ENCODE peak calls at places on chromosomes 13 and 19, in six cellular contexts. M, Q, F, I, U and W are unnamed samples.

GRCh38 chr13:28531195-28531955 is 36.4 kb upstream of the FLT1 start:
- DNase-seq in F (no peak), I (no peak), Q (peak), M (no peak), U (no peak), W (no peak)

GRCh38 chr13:50589651-50590054 is 253.8 kb downstream of the DLEU7 start:
- DNase-seq in I (no peak), M (no peak), Q (no peak), U (no peak), F (peak), W (no peak)

GRCh38 chr13:111006508-111007031 is 91.7 kb upstream of the ANKRD10 start:
- DNase-seq in I (peak), F (no peak), U (no peak), M (no peak), Q (peak), W (no peak)

GRCh38 chr13:38943231-38943630 is 47.4 kb downstream of the STOML3 start:
- DNase-seq in Q (no peak), F (no peak), I (no peak), U (no peak), M (no peak), W (no peak)

GRCh38 chr13:76790519-76791289 is 95.5 kb downstream of the KCTD12 start:
- DNase-seq in U (no peak), F (no peak), I (no peak), Q (no peak), M (no peak), W (no peak)

GRCh38 chr13:93981578-93981977 is 497.9 kb downstream of the DCT start:
- DNase-seq in M (no peak), I (no peak), Q (no peak), U (no peak), F (no peak), W (no peak)

GRCh38 chr13:41842029-41842428 is 118.9 kb downstream of the VWA8 start:
- DNase-seq in Q (no peak), F (no peak), I (no peak), U (no peak), M (no peak), W (no peak)

GRCh38 chr19:42461700-42462324 is 19.1 kb upstream of the CXCL17 start:
- DNase-seq in U (no peak), M (no peak), I (no peak), F (no peak), Q (no peak), W (peak)

GRCh38 chr19:50647879-50648615 is 1.2 kb upstream of the C19orf81 start:
- DNase-seq in U (no peak), I (no peak), Q (no peak), M (no peak), F (no peak), W (no peak)

GRCh38 chr19:5691205-5691929 is 1.3 kb downstream of the RPL36 start:
- DNase-seq in M (peak), I (peak), Q (peak), U (peak), F (no peak), W (no peak)

GRCh38 chr19:56748443-56748842 is 76.9 kb upstream of the ZNF835 start:
- DNase-seq in F (no peak), Q (no peak), I (no peak), U (no peak), M (no peak), W (no peak)

GRCh38 chr19:43570174-43570791 is 5.0 kb downstream of the XRCC1 start:
- DNase-seq in U (no peak), Q (no peak), F (no peak), I (no peak), M (no peak), W (no peak)

GRCh38 chr13:46679369-46680180 is 117.4 kb downstream of the ESD start:
- DNase-seq in U (peak), Q (no peak), M (no peak), I (no peak), F (no peak), W (no peak)

GRCh38 chr19:39946532-39946931 is 12.1 kb upstream of the FCGBP start:
- DNase-seq in M (no peak), F (no peak), U (no peak), Q (no peak), I (no peak), W (no peak)

GRCh38 chr13:27203854-27204253 is 32.2 kb upstream of the USP12 start:
- DNase-seq in U (peak), M (no peak), F (no peak), I (no peak), Q (no peak), W (no peak)

GRCh38 chr19:1453525-1454371 is 3.8 kb downstream of the APC2 start:
- DNase-seq in Q (no peak), U (no peak), F (no peak), M (no peak), I (no peak), W (peak)

GRCh38 chr19:1449467-1450442 is at the start of gene APC2:
- DNase-seq in Q (no peak), F (no peak), M (no peak), I (no peak), U (peak), W (peak)

GRCh38 chr19:1451916-1452801 is 2.2 kb downstream of the APC2 start:
- DNase-seq in F (no peak), M (no peak), I (no peak), U (no peak), Q (no peak), W (no peak)

GRCh38 chr19:1452802-1453524 is 3.0 kb downstream of the APC2 start:
- DNase-seq in I (no peak), Q (no peak), F (no peak), U (no peak), M (no peak), W (no peak)

DNA sequence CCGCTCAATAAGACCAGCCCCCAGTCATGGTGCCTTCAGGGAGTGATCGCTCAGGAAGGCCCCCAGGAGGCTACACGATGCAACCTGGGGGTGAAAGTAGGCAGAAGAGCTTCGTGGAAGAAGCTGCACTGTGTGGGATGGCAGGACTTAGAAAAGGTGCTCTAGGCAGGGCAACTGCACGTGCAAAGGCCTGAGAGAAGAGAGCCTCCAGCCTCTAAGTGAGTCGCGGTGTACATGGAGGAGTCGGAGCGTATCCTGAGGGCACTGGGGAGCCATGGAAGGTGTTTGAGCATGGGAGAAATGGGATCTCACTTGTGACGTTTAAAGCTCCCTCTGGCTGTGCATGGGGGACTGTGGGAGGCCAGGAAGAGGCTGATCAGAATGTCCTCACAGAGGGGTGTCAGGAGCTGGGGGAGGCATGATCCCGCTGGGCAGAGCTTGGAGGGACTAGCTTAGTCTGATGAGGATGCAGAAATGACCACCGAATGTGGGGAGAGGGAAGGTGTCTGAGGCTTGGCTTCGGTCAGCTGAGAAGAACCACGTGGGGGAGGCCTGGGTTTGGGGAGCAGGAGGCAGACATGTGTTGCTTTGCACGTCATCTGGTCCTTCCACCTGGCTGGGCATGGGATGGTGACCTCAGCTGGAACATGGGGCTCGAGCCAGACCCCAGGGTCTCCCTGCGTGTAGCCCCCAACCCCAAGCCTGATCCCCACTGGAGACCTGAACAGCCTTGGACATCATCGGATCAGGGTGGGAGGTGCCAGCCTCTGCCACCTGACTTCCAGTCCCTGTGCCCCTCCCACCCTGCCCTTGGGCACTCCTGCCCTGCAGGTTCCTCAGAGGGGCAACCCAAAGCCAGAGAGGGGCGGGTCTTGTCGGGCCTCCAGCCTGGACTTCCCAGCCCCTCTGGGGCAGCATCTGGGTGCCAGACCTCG is 1.1 kb downstream of the APC2 start:
- DNase-seq in F (no peak), M (no peak), I (no peak), U (no peak), Q (no peak), W (peak)
- H3K27ac ChIP-seq in F (no peak), M (no peak), I (no peak), U (no peak), Q (no peak), W (peak)

GRCh38 chr19:46862504-46862835 is 1.7 kb downstream of the ARHGAP35 start:
- DNase-seq in I (peak), M (no peak), U (no peak), Q (no peak), F (no peak), W (no peak)
- H3K27ac ChIP-seq in I (peak), M (no peak), U (peak), Q (peak), F (peak), W (peak)

GRCh38 chr13:97834255-97834654 is 119.2 kb upstream of the IPO5 start:
- DNase-seq in F (no peak), I (no peak), U (no peak), Q (no peak), M (no peak), W (no peak)
- H3K27ac ChIP-seq in F (no peak), I (no peak), U (no peak), Q (no peak), M (no peak), W (no peak)

GRCh38 chr19:34308381-34309367 is 54.3 kb downstream of the GARRE1 start:
- DNase-seq in F (no peak), I (no peak), M (peak), Q (no peak), U (peak), W (no peak)

GRCh38 chr19:34306824-34307223 is 52.5 kb downstream of the GARRE1 start:
- DNase-seq in F (no peak), Q (no peak), M (no peak), U (no peak), I (no peak), W (no peak)

GRCh38 chr19:34306213-34306661 is 51.9 kb downstream of the GARRE1 start:
- DNase-seq in U (no peak), Q (no peak), F (no peak), I (no peak), M (no peak), W (no peak)

GRCh38 chr19:34310494-34310981 is 54.5 kb upstream of the GPI start:
- DNase-seq in F (no peak), U (no peak), Q (no peak), I (no peak), M (no peak), W (no peak)

GRCh38 chr19:34309368-34310138 is 55.2 kb downstream of the GARRE1 start:
- DNase-seq in M (no peak), I (no peak), U (no peak), F (no peak), Q (no peak), W (no peak)
- H3K27ac ChIP-seq in M (peak), I (no peak), U (peak), F (no peak), Q (no peak), W (no peak)

GRCh38 chr19:2694196-2694595 is 8.3 kb downstream of the GNG7 start:
- DNase-seq in I (no peak), F (no peak), M (no peak), U (no peak), Q (no peak), W (no peak)

GRCh38 chr19:2690856-2691255 is 11.6 kb downstream of the GNG7 start:
- DNase-seq in M (no peak), U (no peak), I (no peak), Q (no peak), F (no peak), W (no peak)

GRCh38 chr19:2695288-2695866 is 7.1 kb downstream of the GNG7 start:
- DNase-seq in U (no peak), F (no peak), Q (no peak), I (no peak), M (no peak), W (peak)

GRCh38 chr19:2693492-2693891 is 9.0 kb downstream of the GNG7 start:
- DNase-seq in F (no peak), M (no peak), I (no peak), U (no peak), Q (no peak), W (no peak)

GRCh38 chr19:2691951-2692350 is 10.5 kb downstream of the GNG7 start:
- DNase-seq in Q (no peak), I (no peak), F (no peak), U (no peak), M (no peak), W (peak)
- H3K27ac ChIP-seq in Q (no peak), I (no peak), F (no peak), U (no peak), M (no peak), W (peak)

DNA sequence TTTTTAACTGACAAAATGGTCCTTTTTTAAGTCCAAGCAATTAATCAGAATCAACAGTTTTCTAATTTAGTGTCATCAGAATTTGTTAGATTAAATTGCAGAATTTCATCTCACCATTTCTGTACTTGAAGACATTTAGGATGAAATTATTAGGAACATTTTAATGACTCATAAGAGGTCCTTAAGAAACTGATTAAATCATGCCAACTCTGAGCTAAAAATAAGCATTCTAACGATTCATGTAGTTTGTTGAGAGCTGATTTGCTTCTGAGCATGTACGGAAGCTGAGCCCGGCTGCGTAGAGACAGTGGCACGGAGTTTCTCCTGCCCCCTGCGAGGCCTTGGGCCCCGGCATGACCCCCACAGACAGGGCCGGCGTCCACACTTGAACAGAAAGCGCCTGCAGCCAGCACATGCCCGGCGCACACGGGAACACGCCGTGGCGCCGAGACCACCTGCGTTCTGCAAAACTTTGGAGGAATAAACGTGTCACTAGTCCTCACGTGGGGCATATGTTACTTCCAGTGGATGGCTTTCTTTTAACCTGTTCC is 89.7 kb upstream of the MCF2L start:
- DNase-seq in F (no peak), U (no peak), Q (no peak), M (no peak), I (peak), W (no peak)
- H3K27ac ChIP-seq in F (no peak), U (no peak), Q (no peak), M (no peak), I (no peak), W (peak)

DNA sequence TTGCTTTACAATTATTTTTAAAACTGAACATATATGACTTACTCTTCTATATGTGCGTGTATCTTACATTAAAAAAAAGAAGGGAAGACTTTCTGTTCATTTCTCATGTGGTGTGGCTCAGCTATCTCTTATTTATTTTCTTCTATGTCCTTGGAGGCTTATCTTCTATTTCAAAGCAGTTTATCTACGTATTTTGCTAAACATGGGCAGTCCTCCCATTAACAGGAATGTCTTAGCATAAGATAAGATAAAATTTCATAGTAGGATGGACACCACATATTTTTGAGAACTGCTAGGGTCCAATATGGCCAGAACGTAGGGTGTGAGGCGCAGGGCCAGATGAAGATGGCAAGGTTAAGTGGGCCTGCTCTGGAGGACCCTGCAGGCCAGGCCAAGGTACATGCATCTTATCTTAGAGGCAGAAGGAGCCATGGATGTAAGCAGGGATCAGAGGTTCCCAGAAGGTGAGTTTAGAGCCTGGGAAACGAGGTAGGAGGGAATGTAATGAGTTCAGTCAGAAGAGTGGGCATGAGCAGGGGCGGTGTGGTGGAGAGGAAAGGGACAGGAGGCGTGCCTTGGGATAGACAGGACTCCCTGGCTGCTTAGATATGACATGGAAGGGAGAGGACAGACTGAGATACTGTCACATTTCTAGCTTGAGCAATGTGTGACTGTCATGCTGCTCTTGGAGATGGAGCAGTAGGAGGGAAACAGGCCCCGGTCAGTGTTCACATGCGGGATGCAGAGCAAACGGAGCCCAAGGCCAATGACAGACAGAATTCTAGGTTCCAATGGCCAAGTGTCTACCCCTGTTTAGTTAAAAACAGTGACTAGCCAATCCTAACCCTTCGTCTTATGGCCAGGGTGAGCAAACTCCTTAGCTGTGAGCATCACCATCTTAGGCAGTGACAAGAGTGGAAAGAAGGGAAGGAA is 68.6 kb upstream of the MEDAG start:
- DNase-seq in I (no peak), F (no peak), Q (no peak), M (no peak), U (no peak), W (no peak)
- H3K27ac ChIP-seq in I (no peak), F (no peak), Q (no peak), M (no peak), U (no peak), W (no peak)

GRCh38 chr13:60162096-60162495 is 1.6 kb downstream of the DIAPH3 start:
- DNase-seq in U (no peak), I (no peak), F (no peak), M (no peak), Q (no peak), W (no peak)
- H3K27ac ChIP-seq in U (no peak), I (no peak), F (no peak), M (no peak), Q (no peak), W (no peak)

GRCh38 chr19:10760268-10760944 is 42.5 kb downstream of the DNM2 start:
- DNase-seq in Q (no peak), I (peak), F (no peak), M (no peak), U (no peak), W (peak)

GRCh38 chr19:10756791-10757190 is 38.9 kb downstream of the DNM2 start:
- DNase-seq in Q (no peak), I (no peak), F (no peak), M (no peak), U (no peak), W (no peak)

GRCh38 chr19:10756371-10756770 is 38.5 kb downstream of the DNM2 start:
- DNase-seq in F (no peak), I (no peak), U (no peak), Q (no peak), M (no peak), W (no peak)

GRCh38 chr19:10761443-10762242 is 43.8 kb downstream of the DNM2 start:
- DNase-seq in F (no peak), M (no peak), Q (no peak), I (peak), U (no peak), W (no peak)

GRCh38 chr19:10758978-10759377 is 41.1 kb downstream of the DNM2 start:
- DNase-seq in F (no peak), U (no peak), Q (no peak), I (no peak), M (no peak), W (no peak)
- H3K27ac ChIP-seq in F (no peak), U (peak), Q (no peak), I (peak), M (peak), W (peak)